ENCODE peak calls at places on chromosomes 4 and X, in five cellular contexts. One of them, this sample, is unnamed.

GRCh38 chr4:139227729-139228404 is 50.8 kb upstream of the ELF2 start:
- DNase-seq in ELR: peak; percentile 32
- DNase-seq in nucleus accumbens: no peak
- DNase-seq in NCI-H2081: no peak
- DNase-seq in aorta: no peak
- DNase-seq in this sample: no peak

GRCh38 chrX:1481636-1482529 is 29.2 kb upstream of the ASMTL start:
- DNase-seq in ELR: peak; percentile 72
- DNase-seq in nucleus accumbens: no peak
- DNase-seq in NCI-H2081: no peak
- DNase-seq in aorta: peak; percentile 69
- DNase-seq in this sample: no peak

GRCh38 chr4:2812600-2812932 is 19.7 kb downstream of the SH3BP2 start:
- DNase-seq in ELR: peak; percentile 12
- DNase-seq in nucleus accumbens: no peak
- DNase-seq in NCI-H2081: no peak
- DNase-seq in aorta: no peak
- DNase-seq in this sample: no peak

GRCh38 chr4:36244257-36245084 is at the start of gene ARAP2:
- DNase-seq in ELR: no peak
- DNase-seq in nucleus accumbens: peak; percentile 60
- DNase-seq in NCI-H2081: peak; percentile 78
- DNase-seq in aorta: peak; percentile 85
- DNase-seq in this sample: peak; percentile 30

GRCh38 chr4:154332681-154333421 is 158.7 kb downstream of the DCHS2 start:
- DNase-seq in ELR: no peak
- DNase-seq in nucleus accumbens: peak; percentile 16
- DNase-seq in NCI-H2081: no peak
- DNase-seq in aorta: no peak
- DNase-seq in this sample: peak; percentile 47

GRCh38 chr4:11151500-11151899 is 277.2 kb downstream of the HS3ST1 start:
- DNase-seq in ELR: no peak
- DNase-seq in nucleus accumbens: no peak
- DNase-seq in NCI-H2081: no peak
- DNase-seq in aorta: no peak
- DNase-seq in this sample: no peak

GRCh38 chr4:182896421-182896820 is 20.8 kb downstream of the DCTD start:
- DNase-seq in ELR: no peak
- DNase-seq in nucleus accumbens: no peak
- DNase-seq in NCI-H2081: no peak
- DNase-seq in aorta: no peak
- DNase-seq in this sample: no peak

GRCh38 chr4:186725422-186726149 is 1.9 kb upstream of the FAT1 start:
- DNase-seq in ELR: peak; percentile 83
- DNase-seq in nucleus accumbens: peak; percentile 69
- DNase-seq in NCI-H2081: peak; percentile 36
- DNase-seq in aorta: peak; percentile 93
- DNase-seq in this sample: peak; percentile 70

GRCh38 chr4:112910109-112910736 is 139.2 kb upstream of the ANK2 start:
- DNase-seq in ELR: no peak
- DNase-seq in nucleus accumbens: peak; percentile 37
- DNase-seq in NCI-H2081: peak; percentile 10
- DNase-seq in aorta: no peak
- DNase-seq in this sample: no peak

GRCh38 chr4:54226399-54227260 is 2.5 kb upstream of the PDGFRA start:
- DNase-seq in ELR: peak; percentile 45
- DNase-seq in nucleus accumbens: no peak
- DNase-seq in NCI-H2081: no peak
- DNase-seq in aorta: peak; percentile 85
- DNase-seq in this sample: no peak

GRCh38 chr4:140257461-140258305 is 103.7 kb upstream of the MAML3 start:
- DNase-seq in ELR: peak; percentile 50
- DNase-seq in nucleus accumbens: no peak
- DNase-seq in NCI-H2081: no peak
- DNase-seq in aorta: no peak
- DNase-seq in this sample: no peak

GRCh38 chr4:128386761-128387599 is 99.4 kb upstream of the PGRMC2 start:
- DNase-seq in ELR: peak; percentile 90
- DNase-seq in nucleus accumbens: peak; percentile 81
- DNase-seq in NCI-H2081: peak; percentile 81
- DNase-seq in aorta: peak; percentile 95
- DNase-seq in this sample: peak; percentile 92

GRCh38 chrX:102154900-102155805 is 624 bp downstream of the BEX5 start:
- DNase-seq in ELR: no peak
- DNase-seq in nucleus accumbens: no peak
- DNase-seq in NCI-H2081: no peak
- DNase-seq in aorta: peak; percentile 72
- DNase-seq in this sample: peak; percentile 15